ENCODE peak calls at places on chromosomes 12 and 14, in four cellular contexts. One of them, this sample, is unnamed.

GRCh38 chr12:117486840-117487659 is 125.6 kb upstream of the NOS1 start:
- DNase-seq in T-cell: no peak
- DNase-seq in AG10803: peak
- DNase-seq in lower leg skin: no peak
- DNase-seq in this sample: peak

GRCh38 chr14:40197344-40197743 is 765.1 kb upstream of the FBXO33 start:
- DNase-seq in T-cell: no peak
- DNase-seq in lower leg skin: no peak
- DNase-seq in AG10803: no peak
- DNase-seq in this sample: no peak

GRCh38 chr12:52634266-52635056 is 16.1 kb upstream of the KRT73 start:
- DNase-seq in T-cell: no peak
- DNase-seq in AG10803: no peak
- DNase-seq in lower leg skin: peak
- DNase-seq in this sample: peak

GRCh38 chr14:24311837-24312615 is 724 bp downstream of the LTB4R start:
- DNase-seq in lower leg skin: peak
- DNase-seq in AG10803: peak
- DNase-seq in T-cell: no peak
- DNase-seq in this sample: no peak

GRCh38 chr14:101118746-101119610 is 215.5 kb upstream of the RTL1 start:
- DNase-seq in T-cell: no peak
- DNase-seq in lower leg skin: peak
- DNase-seq in AG10803: no peak
- DNase-seq in this sample: no peak

GRCh38 chr12:13727707-13728147 is 253.7 kb downstream of the GRIN2B start:
- DNase-seq in AG10803: no peak
- DNase-seq in lower leg skin: no peak
- DNase-seq in T-cell: no peak
- DNase-seq in this sample: no peak

GRCh38 chr12:131733874-131734273 is 23.0 kb downstream of the SFSWAP start:
- DNase-seq in AG10803: no peak
- DNase-seq in lower leg skin: no peak
- DNase-seq in T-cell: no peak
- DNase-seq in this sample: no peak

GRCh38 chr14:91321131-91321530 is 76.6 kb upstream of the GPR68 start:
- DNase-seq in lower leg skin: no peak
- DNase-seq in T-cell: no peak
- DNase-seq in AG10803: no peak
- DNase-seq in this sample: no peak

GRCh38 chr14:36069535-36069900 is 107.0 kb downstream of the PTCSC3 start:
- DNase-seq in lower leg skin: no peak
- DNase-seq in AG10803: peak
- DNase-seq in T-cell: no peak
- DNase-seq in this sample: peak

GRCh38 chr12:12744556-12745305 is 27.6 kb downstream of the CDKN1B start:
- DNase-seq in AG10803: no peak
- DNase-seq in lower leg skin: no peak
- DNase-seq in T-cell: no peak
- DNase-seq in this sample: no peak

GRCh38 chr12:108833355-108833733 is 24.0 kb downstream of the SSH1 start:
- DNase-seq in T-cell: no peak
- DNase-seq in lower leg skin: no peak
- DNase-seq in AG10803: peak
- DNase-seq in this sample: no peak

GRCh38 chr14:64685364-64686130 is 18.7 kb upstream of the PLEKHG3 start:
- DNase-seq in T-cell: no peak
- DNase-seq in lower leg skin: no peak
- DNase-seq in AG10803: peak
- DNase-seq in this sample: no peak

GRCh38 chr14:55583942-55584468 is 4.0 kb downstream of the KTN1 start:
- DNase-seq in lower leg skin: no peak
- DNase-seq in AG10803: no peak
- DNase-seq in T-cell: no peak
- DNase-seq in this sample: no peak

GRCh38 chr12:105935981-105936380 is 202.8 kb downstream of the NUAK1 start:
- DNase-seq in lower leg skin: no peak
- DNase-seq in T-cell: peak
- DNase-seq in AG10803: peak
- DNase-seq in this sample: no peak

GRCh38 chr12:3193755-3194154 is 116.6 kb downstream of the TSPAN9 start:
- DNase-seq in T-cell: no peak
- DNase-seq in lower leg skin: no peak
- DNase-seq in AG10803: no peak
- DNase-seq in this sample: no peak

GRCh38 chr14:65177551-65177950 is 75.2 kb upstream of the MAX start:
- DNase-seq in lower leg skin: no peak
- DNase-seq in AG10803: no peak
- DNase-seq in T-cell: no peak
- DNase-seq in this sample: no peak

GRCh38 chr12:69476276-69477017 is 6.3 kb downstream of the FRS2 start:
- DNase-seq in lower leg skin: no peak
- DNase-seq in AG10803: peak
- DNase-seq in T-cell: no peak
- DNase-seq in this sample: no peak

GRCh38 chr14:53027031-53027430 is 76.2 kb upstream of the FERMT2 start:
- DNase-seq in T-cell: no peak
- DNase-seq in lower leg skin: no peak
- DNase-seq in AG10803: no peak
- DNase-seq in this sample: no peak

GRCh38 chr14:93921001-93921797 is 5.9 kb upstream of the FAM181A start:
- DNase-seq in T-cell: no peak
- DNase-seq in lower leg skin: no peak
- DNase-seq in AG10803: no peak
- DNase-seq in this sample: no peak

GRCh38 chr12:5022465-5023061 is 21.1 kb upstream of the KCNA5 start:
- DNase-seq in lower leg skin: peak
- DNase-seq in AG10803: peak
- DNase-seq in T-cell: peak
- DNase-seq in this sample: no peak

GRCh38 chr12:19915392-19916192 is 452.7 kb upstream of the PDE3A start:
- DNase-seq in T-cell: no peak
- DNase-seq in AG10803: peak
- DNase-seq in lower leg skin: no peak
- DNase-seq in this sample: no peak

GRCh38 chr14:35965425-35965824 is 139.3 kb downstream of the BRMS1L start:
- DNase-seq in lower leg skin: no peak
- DNase-seq in AG10803: no peak
- DNase-seq in T-cell: no peak
- DNase-seq in this sample: no peak

GRCh38 chr14:54702492-54702891 is 135.6 kb downstream of the SAMD4A start:
- DNase-seq in AG10803: no peak
- DNase-seq in T-cell: no peak
- DNase-seq in lower leg skin: no peak
- DNase-seq in this sample: no peak

GRCh38 chr12:88184196-88184595 is 42.1 kb downstream of the TMTC3 start:
- DNase-seq in AG10803: no peak
- DNase-seq in T-cell: no peak
- DNase-seq in lower leg skin: no peak
- DNase-seq in this sample: no peak

GRCh38 chr12:29625359-29625953 is 128.0 kb upstream of the OVCH1 start:
- DNase-seq in lower leg skin: no peak
- DNase-seq in T-cell: no peak
- DNase-seq in AG10803: no peak
- DNase-seq in this sample: no peak

GRCh38 chr12:98741229-98741614 is 96.1 kb downstream of the APAF1 start:
- DNase-seq in AG10803: no peak
- DNase-seq in lower leg skin: no peak
- DNase-seq in T-cell: no peak
- DNase-seq in this sample: no peak

GRCh38 chr14:92644166-92644565 is 104.3 kb downstream of the LGMN start:
- DNase-seq in lower leg skin: no peak
- DNase-seq in T-cell: no peak
- DNase-seq in AG10803: peak
- DNase-seq in this sample: no peak

GRCh38 chr14:65169351-65169750 is 67.0 kb upstream of the MAX start:
- DNase-seq in T-cell: no peak
- DNase-seq in AG10803: peak
- DNase-seq in lower leg skin: no peak
- DNase-seq in this sample: no peak

GRCh38 chr12:108689314-108690190 is 41.8 kb downstream of the CORO1C start:
- DNase-seq in T-cell: no peak
- DNase-seq in lower leg skin: no peak
- DNase-seq in AG10803: peak
- DNase-seq in this sample: no peak

GRCh38 chr12:29200586-29200985 is 51.5 kb downstream of the FAR2 start:
- DNase-seq in lower leg skin: no peak
- DNase-seq in T-cell: no peak
- DNase-seq in AG10803: no peak
- DNase-seq in this sample: no peak

GRCh38 chr14:68530443-68530842 is 262.4 kb downstream of the ZFP36L1 start:
- DNase-seq in T-cell: no peak
- DNase-seq in lower leg skin: no peak
- DNase-seq in AG10803: no peak
- DNase-seq in this sample: no peak

GRCh38 chr12:46453428-46453827 is 80.9 kb upstream of the SLC38A2 start:
- DNase-seq in lower leg skin: no peak
- DNase-seq in T-cell: no peak
- DNase-seq in AG10803: no peak
- DNase-seq in this sample: no peak

GRCh38 chr14:89344871-89345270 is 72.2 kb downstream of the FOXN3 start:
- DNase-seq in AG10803: no peak
- DNase-seq in lower leg skin: no peak
- DNase-seq in T-cell: no peak
- DNase-seq in this sample: no peak

This sample was measured in pancreas.